ENCODE peak calls at places on chromosomes 4 and X, in five cellular contexts. V is left lung; P is AG04449; O is fibroblast of lung; Y is CD4-positive, alpha-beta memory T cell. E is an unnamed sample.

GRCh38 chr4:120156115-120156718 is 89.6 kb upstream of the MAD2L1 start:
- DNase-seq in O (peak; percentile 89), P (peak; percentile 23), V (no peak), Y (peak; percentile 54), E (peak; percentile 35)

GRCh38 chr4:77174426-77174825 is 17.4 kb downstream of the CCNG2 start:
- DNase-seq in O (no peak), Y (no peak), P (no peak), V (no peak), E (no peak)

GRCh38 chrX:30275498-30275897 is 28.6 kb downstream of the MAGEB1 start:
- DNase-seq in V (no peak), Y (no peak), P (no peak), O (peak; percentile 53), E (no peak)

GRCh38 chrX:10045327-10046000 is 78.3 kb downstream of the CLDN34 start:
- DNase-seq in P (no peak), V (no peak), O (peak; percentile 12), Y (no peak), E (no peak)

GRCh38 chr4:150358691-150359090 is 223.3 kb upstream of the MAB21L2 start:
- DNase-seq in O (no peak), P (no peak), V (no peak), Y (no peak), E (no peak)

GRCh38 chrX:45524805-45525204 is 324.1 kb upstream of the DIPK2B start:
- DNase-seq in P (no peak), Y (no peak), O (no peak), V (no peak), E (no peak)

GRCh38 chrX:45295587-45295986 is 94.9 kb upstream of the DIPK2B start:
- DNase-seq in V (no peak), Y (no peak), O (peak; percentile 59), P (no peak), E (peak; percentile 31)

GRCh38 chr4:24394041-24394440 is 190.3 kb downstream of the DHX15 start:
- DNase-seq in O (peak; percentile 40), V (no peak), P (no peak), Y (no peak), E (peak; percentile 92)

GRCh38 chr4:7198440-7199128 is 6.2 kb downstream of the SORCS2 start:
- DNase-seq in P (no peak), Y (no peak), V (peak; percentile 58), O (no peak), E (no peak)

DNA sequence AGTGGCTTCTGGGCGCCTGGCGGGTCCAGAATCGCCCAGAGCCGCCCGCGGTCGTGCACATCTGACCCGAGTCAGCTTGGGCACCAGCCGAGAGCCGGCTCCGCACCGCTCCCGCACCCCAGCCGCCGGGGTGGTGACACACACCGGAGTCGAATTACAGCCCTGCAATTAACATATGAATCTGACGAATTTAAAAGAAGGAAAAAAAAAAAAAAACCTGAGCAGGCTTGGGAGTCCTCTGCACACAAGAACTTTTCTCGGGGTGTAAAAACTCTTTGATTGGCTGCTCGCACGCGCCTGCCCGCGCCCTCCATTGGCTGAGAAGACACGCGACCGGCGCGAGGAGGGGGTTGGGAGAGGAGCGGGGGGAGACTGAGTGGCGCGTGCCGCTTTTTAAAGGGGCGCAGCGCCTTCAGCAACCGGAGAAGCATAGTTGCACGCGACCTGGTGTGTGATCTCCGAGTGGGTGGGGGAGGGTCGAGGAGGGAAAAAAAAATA is at the start of gene ATOH1:
- DNase-seq in O (peak; percentile 23), P (no peak), V (peak; percentile 74), Y (no peak), E (no peak)
- H3K4me3 ChIP-seq in O (peak within 1 kb of the TSS; percentile 52), P (no peak within 1 kb of the TSS), V (peak within 1 kb of the TSS; percentile 19), Y (no peak within 1 kb of the TSS), E (peak within 1 kb of the TSS; percentile 39)

GRCh38 chr4:15694431-15694830 is 8.4 kb upstream of the BST1 start:
- DNase-seq in O (no peak), V (no peak), Y (no peak), P (no peak), E (no peak)
- H3K4me3 ChIP-seq in O (no peak overlapping the region), V (no peak overlapping the region), Y (no peak overlapping the region), P (no peak overlapping the region), E (no peak overlapping the region)

DNA sequence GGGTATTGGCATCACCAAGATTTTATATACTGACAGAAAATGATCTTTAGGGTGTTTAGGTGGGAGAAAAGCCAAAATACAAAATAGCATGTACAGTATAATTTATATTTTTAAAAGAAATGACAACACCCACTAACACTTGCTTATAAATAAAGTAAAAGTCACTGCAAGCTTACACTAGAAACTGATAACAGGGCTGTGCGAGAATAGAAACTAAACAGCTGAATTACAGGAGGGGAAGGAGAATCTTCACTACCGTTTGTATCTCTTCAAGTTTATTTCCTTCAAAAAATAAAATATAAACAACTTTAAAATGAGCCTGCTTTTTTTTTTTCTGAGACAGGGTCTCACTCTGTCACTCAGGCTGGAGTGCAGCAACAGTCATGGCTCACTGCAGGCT is 22.8 kb downstream of the GRSF1 start:
- DNase-seq in V (no peak), O (no peak), P (no peak), Y (no peak), E (no peak)
- H3K4me3 ChIP-seq in V (no peak overlapping the region), O (no peak overlapping the region), P (no peak overlapping the region), Y (no peak overlapping the region), E (no peak overlapping the region)

DNA sequence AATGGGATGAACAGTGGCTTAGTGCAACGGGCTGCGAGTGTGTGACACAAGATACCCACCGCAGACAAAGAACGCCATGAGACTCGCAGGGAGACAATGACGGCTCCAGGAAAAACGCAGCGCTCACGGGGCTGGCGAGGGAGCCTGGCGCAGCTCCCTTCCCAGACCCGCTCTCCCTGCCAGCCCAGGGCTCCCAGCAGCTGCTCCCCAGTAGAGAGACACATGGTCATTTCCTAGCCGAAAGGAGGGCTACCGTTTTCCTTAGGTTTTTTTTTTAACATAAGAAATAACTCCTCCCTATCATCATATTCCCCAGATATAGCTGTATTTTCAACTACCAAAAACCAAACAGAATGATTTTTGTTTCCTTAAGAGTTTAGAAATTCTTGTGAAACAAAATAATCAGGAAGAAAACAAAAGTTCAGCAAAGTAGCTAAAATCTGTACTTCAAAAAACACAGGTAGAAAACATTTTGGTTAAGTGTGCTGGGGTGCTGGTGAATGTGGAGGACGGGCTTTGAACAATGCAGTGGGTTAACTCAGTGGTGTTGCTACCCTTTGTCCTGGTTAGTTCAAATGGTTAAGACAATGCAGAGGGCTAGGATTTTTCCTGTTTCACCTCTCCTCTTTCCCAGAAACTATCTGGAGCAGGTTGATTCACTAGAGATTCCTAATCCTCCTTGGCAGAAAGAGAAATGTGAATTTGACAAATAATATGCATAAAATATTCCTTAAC is 149.2 kb downstream of the MAML3 start:
- DNase-seq in P (no peak), V (peak; percentile 78), Y (no peak), O (peak; percentile 51), E (no peak)
- H3K4me3 ChIP-seq in P (peak overlapping the region; percentile 46), V (peak overlapping the region; percentile 18), Y (no peak overlapping the region), O (peak overlapping the region; percentile 52), E (peak overlapping the region; percentile 43)

E was measured in epithelial cell of proximal tubule.